ENCODE peak calls at places on chromosome 14, in nine cellular contexts. X is colonic mucosa, Y is adrenal gland, L is right cardiac atrium, O is psoas muscle, H is mesendoderm, U is thyroid gland, C is RWPE2, Z is suprapubic skin. P is an unnamed sample. For H3K4me1, the result is how much of the 10 kb centered on the place peaks cover.

GRCh38 chr14:55332654-55333570 is 61.7 kb downstream of the FBXO34 start:
- DNase-seq in C (no peak), Z (no peak), Y (no peak), X (no peak), O (no peak), U (no peak), H (no peak), L (no peak), P (no peak)

GRCh38 chr14:46574236-46574970 is 77.2 kb downstream of the RPL10L start:
- DNase-seq in O (no peak), Z (no peak), X (no peak), Y (no peak), C (no peak), U (no peak), L (no peak), H (no peak), P (no peak)

GRCh38 chr14:69554500-69554899 is 20.2 kb downstream of the CCDC177 start:
- DNase-seq in Y (peak), U (peak), C (no peak), H (no peak), L (peak), X (no peak), Z (no peak), O (no peak), P (peak)

GRCh38 chr14:52068741-52069616 is at the start of gene NID2:
- DNase-seq in Y (peak), L (peak), X (peak), Z (peak), U (peak), C (no peak), H (peak), O (peak), P (peak)

GRCh38 chr14:33457617-33458016 is 493.3 kb downstream of the EGLN3 start:
- DNase-seq in L (no peak), X (no peak), O (no peak), Z (no peak), H (no peak), Y (no peak), C (peak), U (no peak), P (no peak)

GRCh38 chr14:73241481-73242165 is 4.3 kb downstream of the PAPLN start:
- DNase-seq in C (peak), U (peak), L (peak), Y (no peak), O (no peak), Z (no peak), X (no peak), H (no peak), P (no peak)

GRCh38 chr14:90760591-90761316 is 55.5 kb downstream of the TTC7B start:
- DNase-seq in X (no peak), U (no peak), H (peak), Y (no peak), Z (no peak), C (no peak), O (no peak), L (no peak), P (no peak)

GRCh38 chr14:76430017-76430416 is 54.1 kb downstream of the ESRRB start:
- DNase-seq in C (no peak), U (no peak), Y (no peak), X (no peak), O (no peak), Z (no peak), H (no peak), L (no peak), P (no peak)

GRCh38 chr14:103594265-103594664 is 31.5 kb downstream of the COA8 start:
- DNase-seq in H (peak), Y (no peak), X (no peak), U (no peak), C (peak), O (no peak), L (peak), Z (no peak), P (peak)

GRCh38 chr14:77268989-77269595 is 1.9 kb downstream of the NGB start:
- DNase-seq in Z (no peak), O (no peak), H (no peak), L (no peak), U (no peak), Y (no peak), X (no peak), C (no peak), P (peak)

GRCh38 chr14:22479781-22480464 is 109.1 kb downstream of the DAD1 start:
- DNase-seq in Z (no peak), U (no peak), L (no peak), H (no peak), C (no peak), O (no peak), X (no peak), Y (no peak), P (no peak)

GRCh38 chr14:75022655-75023054 is 19.9 kb downstream of the EIF2B2 start:
- DNase-seq in H (peak), Y (peak), X (no peak), O (peak), Z (no peak), L (peak), U (peak), C (no peak), P (no peak)

GRCh38 chr14:63878792-63879191 is 26.0 kb downstream of the SYNE2 start:
- DNase-seq in O (no peak), C (no peak), X (no peak), L (no peak), Y (no peak), Z (no peak), U (no peak), H (no peak), P (no peak)

GRCh38 chr14:34270361-34270760 is 191.7 kb downstream of the SPTSSA start:
- DNase-seq in Z (no peak), L (no peak), H (no peak), C (no peak), X (no peak), Y (no peak), O (no peak), U (no peak), P (no peak)

GRCh38 chr14:102280376-102280962 is 24.5 kb downstream of the MOK start:
- DNase-seq in O (no peak), H (no peak), Y (no peak), C (peak), L (no peak), U (no peak), X (no peak), Z (no peak), P (no peak)

GRCh38 chr14:35929171-35929570 is 103.0 kb downstream of the BRMS1L start:
- DNase-seq in Z (no peak), U (no peak), C (no peak), O (no peak), Y (no peak), L (no peak), X (no peak), H (no peak), P (no peak)

GRCh38 chr14:61553730-61554641 is 141.3 kb upstream of the HIF1A start:
- DNase-seq in C (peak), H (no peak), X (no peak), Z (peak), U (no peak), L (no peak), Y (peak), O (peak), P (peak)

DNA sequence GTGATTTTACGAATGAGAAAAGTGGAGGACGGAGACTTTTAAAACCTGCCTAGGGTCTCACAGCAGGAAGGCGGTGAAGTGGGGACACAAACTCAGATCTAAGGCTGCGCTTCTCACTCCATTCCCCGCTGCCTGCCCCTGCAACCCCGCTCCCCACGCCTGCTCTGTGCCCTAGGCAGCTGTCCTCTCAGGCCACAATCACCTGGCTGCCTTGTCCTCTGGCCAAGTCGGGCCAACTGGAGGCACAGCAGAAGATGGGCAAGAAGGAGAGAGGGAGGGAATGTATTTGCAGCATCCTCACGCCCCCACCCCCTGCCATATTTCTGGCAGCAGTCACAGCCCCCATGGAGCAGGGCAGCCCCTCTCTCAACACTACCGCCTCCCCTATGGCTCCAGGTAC is 94.9 kb downstream of the CHGA start:
- DNase-seq in U (no peak), Y (no peak), L (peak), X (no peak), H (no peak), Z (no peak), C (no peak), O (no peak), P (no peak)
- H3K4me1 ChIP-seq in U (under half), Y (under half), L (under half), X (under half), H (under half), Z (under half), C (under half), O (under half), P (under half)

GRCh38 chr14:99753225-99754140 is 39.7 kb upstream of the EML1 start:
- DNase-seq in L (peak), U (no peak), H (peak), Y (peak), C (peak), Z (no peak), O (no peak), X (no peak), P (peak)

GRCh38 chr14:99754141-99755067 is 38.8 kb upstream of the EML1 start:
- DNase-seq in Y (peak), O (no peak), X (no peak), C (peak), L (peak), Z (no peak), H (no peak), U (no peak), P (no peak)

GRCh38 chr14:99756796-99757195 is 36.4 kb upstream of the EML1 start:
- DNase-seq in L (peak), C (peak), Y (no peak), U (no peak), H (no peak), O (no peak), X (no peak), Z (no peak), P (no peak)

GRCh38 chr14:99755629-99756603 is 37.3 kb upstream of the EML1 start:
- DNase-seq in C (peak), U (peak), L (peak), Z (no peak), O (peak), H (no peak), X (peak), Y (peak), P (peak)

DNA sequence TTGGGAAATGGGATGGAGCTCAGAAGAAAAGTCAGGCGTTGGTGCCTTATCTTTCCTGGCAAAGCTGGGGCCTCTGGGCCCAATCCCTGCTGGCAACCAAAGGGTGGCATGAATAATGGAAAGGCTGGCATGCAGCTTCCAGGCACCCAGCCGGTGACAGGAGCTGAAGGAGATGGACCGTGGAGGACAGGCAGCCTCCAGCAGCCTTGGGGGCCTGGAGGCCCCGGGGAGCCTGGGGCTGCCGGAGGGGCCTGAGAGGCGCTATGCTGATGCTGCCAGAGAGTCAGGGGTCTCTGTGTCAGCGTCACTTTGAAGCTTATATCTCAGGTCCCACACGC is 38.2 kb upstream of the EML1 start:
- DNase-seq in C (peak), L (peak), X (no peak), Y (peak), U (no peak), H (no peak), O (no peak), Z (no peak), P (no peak)
- H3K4me1 ChIP-seq in C (half or more), L (under half), X (under half), Y (under half), U (under half), H (under half), O (under half), Z (half or more), P (under half)

DNA sequence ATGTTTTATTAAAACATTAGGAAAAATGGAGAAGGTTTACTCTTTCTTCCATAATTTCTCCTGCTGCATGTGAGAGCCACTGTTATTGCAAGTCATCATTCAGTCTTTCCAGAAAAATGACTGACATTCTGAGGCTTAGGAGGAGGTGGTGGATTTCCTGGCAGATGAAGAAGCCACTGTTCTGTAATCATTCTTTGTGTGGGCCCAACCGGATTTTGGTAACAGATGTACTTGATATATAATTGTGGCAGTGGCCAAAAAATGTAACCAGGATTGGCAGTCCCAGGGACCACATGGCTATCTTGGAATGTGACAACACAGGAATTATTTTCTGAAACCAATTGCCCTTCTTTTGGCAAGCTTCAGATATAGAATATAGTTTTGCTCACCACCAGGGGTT is 120.2 kb downstream of the DAAM1 start:
- DNase-seq in L (no peak), Y (no peak), U (no peak), C (no peak), H (no peak), Z (no peak), O (no peak), X (no peak), P (no peak)
- H3K4me1 ChIP-seq in L (under half), Y (under half), U (under half), C (under half), H (under half), Z (under half), O (under half), X (under half), P (under half)

GRCh38 chr14:68551045-68551683 is 241.7 kb downstream of the ZFP36L1 start:
- DNase-seq in U (no peak), C (no peak), X (no peak), O (no peak), Y (no peak), Z (no peak), H (no peak), L (no peak), P (no peak)
- H3K4me1 ChIP-seq in U (half or more), C (half or more), X (under half), O (half or more), Y (under half), Z (half or more), H (under half), L (under half), P (under half)

DNA sequence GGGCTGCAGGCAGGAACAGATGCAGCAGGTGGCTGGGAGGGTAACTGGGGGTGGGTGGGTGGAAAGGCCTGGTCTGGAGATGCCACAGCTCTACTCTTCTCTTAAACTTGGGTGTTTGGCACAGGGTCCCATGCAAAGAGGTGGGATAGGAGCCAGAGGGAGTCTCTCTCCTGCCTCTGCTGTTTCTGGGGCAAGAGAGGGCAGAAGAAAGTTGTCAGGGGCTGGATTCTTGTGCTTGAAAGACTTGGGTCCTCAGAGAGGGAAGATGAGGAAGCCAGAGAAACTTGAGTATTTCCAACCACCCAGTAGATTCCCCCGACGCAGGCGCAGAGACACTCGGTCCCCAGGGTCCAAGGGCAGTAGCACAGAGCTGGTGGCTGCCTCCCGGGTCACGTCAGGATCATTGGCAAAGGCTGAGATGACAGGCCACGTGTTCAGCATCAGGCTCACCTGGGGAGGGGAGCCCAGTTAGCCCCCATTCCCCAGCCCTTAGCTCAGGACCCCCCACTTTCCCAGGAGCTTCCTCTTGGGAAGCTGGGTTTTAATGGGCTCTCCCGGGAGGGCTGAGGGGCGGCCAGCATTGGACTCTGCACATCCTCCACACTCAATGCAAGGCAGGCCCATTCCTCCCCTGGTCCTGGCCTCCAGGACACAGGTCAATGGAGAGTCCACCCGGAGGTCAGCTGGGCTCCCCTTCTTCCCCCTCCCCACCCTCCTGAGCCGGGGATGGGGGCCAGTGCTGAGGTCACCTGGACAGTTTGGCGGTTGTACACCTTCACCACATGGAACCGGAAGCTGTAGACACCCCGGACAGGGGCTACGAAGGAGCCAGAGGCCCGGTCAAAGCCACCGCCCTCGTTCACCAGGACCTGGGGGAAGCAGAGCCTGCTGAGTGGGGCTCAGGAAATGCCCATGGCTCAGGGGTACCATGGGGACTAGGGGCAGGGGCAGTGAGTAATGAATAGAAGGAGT is 1.6 kb downstream of the CBLN3 start:
- DNase-seq in L (peak), Y (peak), U (no peak), Z (peak), H (no peak), O (no peak), C (no peak), X (no peak), P (no peak)
- H3K4me1 ChIP-seq in L (under half), Y (under half), U (under half), Z (half or more), H (under half), O (under half), C (under half), X (under half), P (half or more)

P was measured in body of pancreas.